ENCODE peak calls at places on chromosomes 11 and 22, in eight cellular contexts. X is CD8-positive, alpha-beta T cell; N is body of pancreas; F is heart left ventricle; J is Peyer's patch; E is adrenal gland; U is kidney; L is endodermal cell. T is an unnamed sample.

GRCh38 chr11:84398017-84398626 is 1112.0 kb upstream of the CCDC90B start:
- DNase-seq in F (no peak), N (no peak), J (no peak), X (no peak), L (peak), U (no peak), E (peak), T (no peak)

GRCh38 chr22:45772726-45773125 is 101.1 kb downstream of the ATXN10 start:
- DNase-seq in N (no peak), E (no peak), J (no peak), U (no peak), L (no peak), X (no peak), F (no peak), T (no peak)

GRCh38 chr11:2213384-2213842 is 41.8 kb upstream of the TH start:
- DNase-seq in U (peak), N (no peak), E (no peak), F (peak), X (peak), J (peak), L (peak), T (no peak)

GRCh38 chr11:76885390-76886097 is 24.8 kb downstream of the ACER3 start:
- DNase-seq in U (peak), F (no peak), N (no peak), E (no peak), X (no peak), J (no peak), L (no peak), T (no peak)

GRCh38 chr11:71120346-71120963 is 131.9 kb downstream of the SHANK2 start:
- DNase-seq in N (peak), U (peak), X (no peak), L (peak), J (no peak), E (no peak), F (no peak), T (no peak)

GRCh38 chr11:76419896-76420295 is 24.9 kb upstream of the EMSY start:
- DNase-seq in N (peak), U (no peak), J (no peak), L (peak), F (no peak), X (no peak), E (peak), T (no peak)

GRCh38 chr11:126415669-126416420 is 60.4 kb downstream of the ST3GAL4 start:
- DNase-seq in N (peak), E (peak), U (peak), J (no peak), F (peak), L (no peak), X (no peak), T (peak)

GRCh38 chr11:45089251-45089650 is 57.2 kb upstream of the PRDM11 start:
- DNase-seq in J (no peak), N (peak), F (peak), L (no peak), U (peak), E (peak), X (no peak), T (no peak)

GRCh38 chr11:126310229-126310991 is 6.5 kb downstream of the DCPS start:
- DNase-seq in E (peak), J (peak), X (peak), N (peak), L (peak), U (peak), F (peak), T (peak)

GRCh38 chr22:33255781-33256180 is 197.6 kb upstream of the SYN3 start:
- DNase-seq in U (no peak), E (no peak), N (no peak), F (no peak), L (no peak), X (no peak), J (no peak), T (no peak)

GRCh38 chr11:120137187-120137610 is 714 bp downstream of the TRIM29 start:
- DNase-seq in L (peak), E (no peak), U (no peak), J (peak), F (peak), N (peak), X (no peak), T (no peak)

GRCh38 chr11:105298174-105298573 is 158.6 kb upstream of the CARD18 start:
- DNase-seq in E (no peak), L (no peak), U (no peak), N (no peak), F (no peak), X (no peak), J (no peak), T (no peak)

DNA sequence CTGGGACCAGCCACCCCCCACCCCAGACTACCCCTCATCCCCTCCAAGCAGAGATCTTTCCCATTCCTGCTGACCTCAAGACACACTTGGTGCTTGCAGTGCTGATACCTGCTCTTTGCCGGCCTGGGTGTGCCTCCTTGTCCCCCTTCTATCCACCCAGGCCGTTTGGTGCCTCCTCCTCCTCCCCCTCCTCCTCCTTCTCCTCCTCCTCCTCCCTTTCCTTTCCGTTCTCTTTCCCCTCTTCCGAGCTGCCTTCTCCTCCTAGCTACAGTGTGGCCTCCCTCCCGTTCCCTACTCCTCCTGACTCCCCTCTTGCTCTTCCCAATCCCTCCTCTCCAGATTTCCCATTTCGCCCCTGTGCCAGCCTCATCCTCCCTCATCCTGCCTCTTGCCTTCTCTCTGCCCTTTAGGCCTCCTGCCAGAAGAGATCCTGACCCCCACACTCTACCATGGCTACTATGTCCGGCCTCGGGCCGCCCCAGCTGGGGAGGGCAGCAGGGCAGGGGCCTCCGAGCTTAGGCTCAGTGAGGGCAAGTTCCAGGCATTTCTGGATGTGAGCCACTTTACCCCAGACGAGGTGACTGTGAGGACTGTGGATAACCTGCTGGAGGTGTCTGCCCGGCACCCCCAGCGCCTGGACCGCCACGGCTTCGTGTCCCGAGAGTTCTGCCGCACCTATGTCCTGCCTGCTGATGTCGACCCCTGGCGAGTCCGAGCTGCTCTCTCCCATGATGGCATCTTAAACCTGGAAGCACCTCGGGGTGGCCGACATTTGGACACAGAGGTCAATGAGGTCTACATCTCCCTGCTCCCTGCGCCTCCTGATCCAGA is 712 bp downstream of the HSPB2 start:
- DNase-seq in U (peak), E (no peak), N (no peak), F (peak), X (no peak), J (no peak), L (no peak), T (peak)
- H3K27ac ChIP-seq in U (peak), E (no peak), N (peak), F (peak), X (no peak), J (peak), L (no peak), T (peak)

DNA sequence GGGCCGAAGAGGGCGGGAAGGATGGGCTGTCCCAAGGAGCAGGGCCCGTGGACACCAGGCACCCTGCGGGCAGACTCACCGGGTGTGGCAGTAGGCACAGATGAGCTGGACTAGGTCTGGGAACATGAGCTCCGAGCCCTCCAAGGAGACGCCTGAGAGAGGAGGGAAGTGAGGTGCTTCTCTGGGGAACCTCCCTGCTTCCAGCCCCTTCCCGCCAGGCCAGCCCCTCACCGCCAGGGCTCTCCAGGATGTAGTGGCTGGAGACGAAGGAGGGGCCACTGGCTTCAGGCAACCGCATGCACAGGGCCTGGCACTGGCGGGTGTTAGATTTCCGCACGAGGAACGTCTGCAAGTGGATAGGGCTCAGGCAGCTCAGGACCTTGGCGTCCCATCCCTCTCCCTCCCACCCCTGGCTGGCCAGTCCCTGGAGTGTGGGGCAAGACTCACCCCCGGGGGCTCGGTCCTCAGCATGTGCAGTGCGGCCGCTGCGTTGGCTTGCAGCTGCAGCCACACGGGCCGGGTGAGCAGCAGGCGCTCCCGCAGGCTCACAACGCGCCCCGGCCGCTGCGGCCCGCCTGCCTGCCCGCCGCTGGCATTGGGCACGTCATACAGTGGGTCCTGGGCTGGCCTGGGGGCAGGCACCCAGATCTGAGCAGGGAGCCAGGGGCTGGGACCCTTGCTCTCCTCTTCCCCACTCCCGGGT is 552 bp downstream of the RIN1 start:
- DNase-seq in E (no peak), F (no peak), X (no peak), U (peak), N (no peak), L (peak), J (no peak), T (no peak)
- H3K27ac ChIP-seq in E (no peak), F (peak), X (peak), U (peak), N (peak), L (no peak), J (peak), T (no peak)

GRCh38 chr11:108591893-108592292 is 1.7 kb downstream of the EXPH5 start:
- DNase-seq in L (no peak), X (no peak), N (no peak), U (no peak), J (no peak), F (no peak), E (no peak), T (no peak)

GRCh38 chr11:108592591-108593213 is 866 bp downstream of the EXPH5 start:
- DNase-seq in E (peak), X (no peak), N (peak), L (peak), F (peak), U (peak), J (peak), T (peak)

GRCh38 chr11:108596701-108597100 is 3.1 kb upstream of the EXPH5 start:
- DNase-seq in J (no peak), X (no peak), F (no peak), L (no peak), U (no peak), E (no peak), N (no peak), T (no peak)

GRCh38 chr11:108593910-108594434 is 404 bp upstream of the EXPH5 start:
- DNase-seq in U (no peak), J (no peak), E (no peak), N (no peak), X (no peak), F (no peak), L (no peak), T (no peak)

GRCh38 chr11:108593214-108593909 is at the start of gene EXPH5:
- DNase-seq in N (peak), J (peak), F (peak), X (peak), L (peak), U (peak), E (peak), T (no peak)
- H3K27ac ChIP-seq in N (peak), J (peak), F (no peak), X (peak), L (no peak), U (peak), E (no peak), T (no peak)

GRCh38 chr11:10320164-10320563 is 15.3 kb downstream of the ADM start:
- DNase-seq in F (no peak), U (no peak), J (no peak), X (no peak), L (no peak), N (no peak), E (no peak), T (no peak)

GRCh38 chr11:10318527-10318802 is 13.6 kb downstream of the ADM start:
- DNase-seq in L (peak), J (no peak), U (no peak), N (no peak), E (no peak), X (no peak), F (no peak), T (no peak)

GRCh38 chr11:10317281-10317755 is 12.4 kb downstream of the ADM start:
- DNase-seq in N (no peak), X (no peak), F (no peak), L (peak), U (no peak), E (no peak), J (no peak), T (no peak)

GRCh38 chr11:10317776-10318526 is 13.1 kb downstream of the ADM start:
- DNase-seq in F (no peak), N (no peak), E (no peak), X (no peak), U (no peak), L (peak), J (no peak), T (no peak)

GRCh38 chr11:10319691-10320090 is 14.8 kb downstream of the ADM start:
- DNase-seq in F (no peak), X (no peak), L (no peak), J (no peak), E (no peak), U (no peak), N (no peak), T (no peak)
- H3K27ac ChIP-seq in F (no peak), X (no peak), L (no peak), J (no peak), E (no peak), U (no peak), N (no peak), T (no peak)

GRCh38 chr11:107836811-107837210 is 21.8 kb downstream of the SLC35F2 start:
- DNase-seq in E (no peak), L (no peak), J (no peak), F (no peak), N (no peak), X (no peak), U (no peak), T (no peak)
- H3K27ac ChIP-seq in E (no peak), L (no peak), J (no peak), F (no peak), N (no peak), X (no peak), U (no peak), T (no peak)

T was measured in substantia nigra.